ENCODE peak calls at places on chromosomes 1 and 21, in ten cellular contexts. One of them, this sample, is unnamed.

GRCh38 chr1:114511048-114511785 is at the start of gene TRIM33:
- DNase-seq in posterior vena cava: peak
- DNase-seq in ACHN: peak
- DNase-seq in BJ: peak
- DNase-seq in astrocyte of the spinal cord: peak
- DNase-seq in stimulated activated CD8-positive, alpha-beta memory T cell treated with anti-CD3 and anti-CD28 coated beads, Interleukin-12 subunit alpha, Interleukin-12 subunit beta, amount 100 ng/mL, for 4 hours: peak
- DNase-seq in SJCRH30: peak
- DNase-seq in posterior cingulate gyrus: peak
- DNase-seq in A172: peak
- DNase-seq in RWPE1: peak
- DNase-seq in this sample: peak

GRCh38 chr1:205440476-205441317 is 15.1 kb downstream of the BLACAT1 start:
- DNase-seq in astrocyte of the spinal cord: peak
- DNase-seq in ACHN: peak
- DNase-seq in BJ: no peak
- DNase-seq in A172: peak
- DNase-seq in posterior cingulate gyrus: peak
- DNase-seq in SJCRH30: peak
- DNase-seq in posterior vena cava: peak
- DNase-seq in stimulated activated CD8-positive, alpha-beta memory T cell treated with anti-CD3 and anti-CD28 coated beads, Interleukin-12 subunit alpha, Interleukin-12 subunit beta, amount 100 ng/mL, for 4 hours: peak
- DNase-seq in RWPE1: peak
- DNase-seq in this sample: peak

GRCh38 chr1:87410771-87411170 is 82.1 kb downstream of the LMO4 start:
- DNase-seq in A172: no peak
- DNase-seq in RWPE1: no peak
- DNase-seq in stimulated activated CD8-positive, alpha-beta memory T cell treated with anti-CD3 and anti-CD28 coated beads, Interleukin-12 subunit alpha, Interleukin-12 subunit beta, amount 100 ng/mL, for 4 hours: no peak
- DNase-seq in posterior cingulate gyrus: peak
- DNase-seq in astrocyte of the spinal cord: no peak
- DNase-seq in BJ: no peak
- DNase-seq in posterior vena cava: no peak
- DNase-seq in ACHN: no peak
- DNase-seq in SJCRH30: peak
- DNase-seq in this sample: peak

GRCh38 chr1:89198500-89199072 is at the start of gene GBP4:
- DNase-seq in A172: no peak
- DNase-seq in stimulated activated CD8-positive, alpha-beta memory T cell treated with anti-CD3 and anti-CD28 coated beads, Interleukin-12 subunit alpha, Interleukin-12 subunit beta, amount 100 ng/mL, for 4 hours: peak
- DNase-seq in ACHN: peak
- DNase-seq in SJCRH30: no peak
- DNase-seq in RWPE1: peak
- DNase-seq in BJ: no peak
- DNase-seq in astrocyte of the spinal cord: peak
- DNase-seq in posterior cingulate gyrus: peak
- DNase-seq in posterior vena cava: peak
- DNase-seq in this sample: peak

GRCh38 chr1:188670837-188671236 is 1806.8 kb downstream of the BRINP3 start:
- DNase-seq in astrocyte of the spinal cord: peak
- DNase-seq in posterior vena cava: no peak
- DNase-seq in A172: peak
- DNase-seq in BJ: no peak
- DNase-seq in posterior cingulate gyrus: no peak
- DNase-seq in RWPE1: peak
- DNase-seq in SJCRH30: no peak
- DNase-seq in stimulated activated CD8-positive, alpha-beta memory T cell treated with anti-CD3 and anti-CD28 coated beads, Interleukin-12 subunit alpha, Interleukin-12 subunit beta, amount 100 ng/mL, for 4 hours: no peak
- DNase-seq in ACHN: peak
- DNase-seq in this sample: no peak

GRCh38 chr1:218460367-218460766 is 115.2 kb downstream of the TGFB2 start:
- DNase-seq in A172: peak
- DNase-seq in ACHN: peak
- DNase-seq in BJ: peak
- DNase-seq in astrocyte of the spinal cord: peak
- DNase-seq in posterior cingulate gyrus: no peak
- DNase-seq in stimulated activated CD8-positive, alpha-beta memory T cell treated with anti-CD3 and anti-CD28 coated beads, Interleukin-12 subunit alpha, Interleukin-12 subunit beta, amount 100 ng/mL, for 4 hours: no peak
- DNase-seq in RWPE1: no peak
- DNase-seq in posterior vena cava: peak
- DNase-seq in SJCRH30: peak
- DNase-seq in this sample: no peak

GRCh38 chr1:159931101-159931816 is 6.0 kb upstream of the TAGLN2 start:
- DNase-seq in ACHN: no peak
- DNase-seq in SJCRH30: no peak
- DNase-seq in RWPE1: no peak
- DNase-seq in posterior cingulate gyrus: peak
- DNase-seq in stimulated activated CD8-positive, alpha-beta memory T cell treated with anti-CD3 and anti-CD28 coated beads, Interleukin-12 subunit alpha, Interleukin-12 subunit beta, amount 100 ng/mL, for 4 hours: no peak
- DNase-seq in posterior vena cava: peak
- DNase-seq in astrocyte of the spinal cord: no peak
- DNase-seq in A172: no peak
- DNase-seq in BJ: no peak
- DNase-seq in this sample: no peak

GRCh38 chr1:96509351-96509750 is 212.2 kb upstream of the PTBP2 start:
- DNase-seq in BJ: no peak
- DNase-seq in stimulated activated CD8-positive, alpha-beta memory T cell treated with anti-CD3 and anti-CD28 coated beads, Interleukin-12 subunit alpha, Interleukin-12 subunit beta, amount 100 ng/mL, for 4 hours: no peak
- DNase-seq in posterior cingulate gyrus: no peak
- DNase-seq in RWPE1: no peak
- DNase-seq in ACHN: no peak
- DNase-seq in posterior vena cava: no peak
- DNase-seq in SJCRH30: no peak
- DNase-seq in astrocyte of the spinal cord: no peak
- DNase-seq in A172: no peak
- DNase-seq in this sample: no peak

GRCh38 chr1:44947060-44947773 is 39.2 kb downstream of the EIF2B3 start:
- DNase-seq in posterior cingulate gyrus: no peak
- DNase-seq in astrocyte of the spinal cord: peak
- DNase-seq in BJ: peak
- DNase-seq in posterior vena cava: no peak
- DNase-seq in RWPE1: no peak
- DNase-seq in A172: peak
- DNase-seq in stimulated activated CD8-positive, alpha-beta memory T cell treated with anti-CD3 and anti-CD28 coated beads, Interleukin-12 subunit alpha, Interleukin-12 subunit beta, amount 100 ng/mL, for 4 hours: no peak
- DNase-seq in SJCRH30: peak
- DNase-seq in ACHN: no peak
- DNase-seq in this sample: no peak

GRCh38 chr1:168321945-168322344 is 41.3 kb downstream of the TBX19 start:
- DNase-seq in A172: peak
- DNase-seq in posterior vena cava: no peak
- DNase-seq in ACHN: peak
- DNase-seq in posterior cingulate gyrus: no peak
- DNase-seq in BJ: no peak
- DNase-seq in RWPE1: peak
- DNase-seq in SJCRH30: peak
- DNase-seq in stimulated activated CD8-positive, alpha-beta memory T cell treated with anti-CD3 and anti-CD28 coated beads, Interleukin-12 subunit alpha, Interleukin-12 subunit beta, amount 100 ng/mL, for 4 hours: no peak
- DNase-seq in astrocyte of the spinal cord: peak
- DNase-seq in this sample: no peak

GRCh38 chr1:168921514-168922106 is 184.9 kb upstream of the ATP1B1 start:
- DNase-seq in A172: no peak
- DNase-seq in BJ: no peak
- DNase-seq in posterior cingulate gyrus: no peak
- DNase-seq in posterior vena cava: no peak
- DNase-seq in SJCRH30: no peak
- DNase-seq in ACHN: no peak
- DNase-seq in astrocyte of the spinal cord: no peak
- DNase-seq in stimulated activated CD8-positive, alpha-beta memory T cell treated with anti-CD3 and anti-CD28 coated beads, Interleukin-12 subunit alpha, Interleukin-12 subunit beta, amount 100 ng/mL, for 4 hours: no peak
- DNase-seq in RWPE1: no peak
- DNase-seq in this sample: no peak

GRCh38 chr1:50704126-50704525 is 255.9 kb downstream of the FAF1 start:
- DNase-seq in RWPE1: peak
- DNase-seq in BJ: no peak
- DNase-seq in ACHN: peak
- DNase-seq in posterior vena cava: no peak
- DNase-seq in posterior cingulate gyrus: no peak
- DNase-seq in SJCRH30: peak
- DNase-seq in stimulated activated CD8-positive, alpha-beta memory T cell treated with anti-CD3 and anti-CD28 coated beads, Interleukin-12 subunit alpha, Interleukin-12 subunit beta, amount 100 ng/mL, for 4 hours: no peak
- DNase-seq in astrocyte of the spinal cord: peak
- DNase-seq in A172: peak
- DNase-seq in this sample: no peak

GRCh38 chr1:3460653-3461237 is 6.3 kb downstream of the ARHGEF16 start:
- DNase-seq in posterior cingulate gyrus: peak
- DNase-seq in SJCRH30: no peak
- DNase-seq in A172: peak
- DNase-seq in stimulated activated CD8-positive, alpha-beta memory T cell treated with anti-CD3 and anti-CD28 coated beads, Interleukin-12 subunit alpha, Interleukin-12 subunit beta, amount 100 ng/mL, for 4 hours: no peak
- DNase-seq in posterior vena cava: no peak
- DNase-seq in BJ: no peak
- DNase-seq in astrocyte of the spinal cord: peak
- DNase-seq in RWPE1: no peak
- DNase-seq in ACHN: no peak
- DNase-seq in this sample: no peak

GRCh38 chr21:39156024-39156423 is 27.2 kb downstream of the PSMG1 start:
- DNase-seq in A172: peak
- DNase-seq in posterior cingulate gyrus: no peak
- DNase-seq in BJ: no peak
- DNase-seq in posterior vena cava: no peak
- DNase-seq in SJCRH30: no peak
- DNase-seq in astrocyte of the spinal cord: peak
- DNase-seq in ACHN: no peak
- DNase-seq in stimulated activated CD8-positive, alpha-beta memory T cell treated with anti-CD3 and anti-CD28 coated beads, Interleukin-12 subunit alpha, Interleukin-12 subunit beta, amount 100 ng/mL, for 4 hours: no peak
- DNase-seq in RWPE1: no peak
- DNase-seq in this sample: no peak

GRCh38 chr1:62037274-62037673 is 157.4 kb upstream of the L1TD1 start:
- DNase-seq in SJCRH30: no peak
- DNase-seq in astrocyte of the spinal cord: no peak
- DNase-seq in RWPE1: no peak
- DNase-seq in stimulated activated CD8-positive, alpha-beta memory T cell treated with anti-CD3 and anti-CD28 coated beads, Interleukin-12 subunit alpha, Interleukin-12 subunit beta, amount 100 ng/mL, for 4 hours: no peak
- DNase-seq in ACHN: no peak
- DNase-seq in BJ: no peak
- DNase-seq in posterior cingulate gyrus: no peak
- DNase-seq in posterior vena cava: no peak
- DNase-seq in A172: no peak
- DNase-seq in this sample: no peak

GRCh38 chr1:232038704-232039103 is 412.1 kb downstream of the DISC1 start:
- DNase-seq in A172: no peak
- DNase-seq in astrocyte of the spinal cord: peak
- DNase-seq in posterior vena cava: no peak
- DNase-seq in ACHN: no peak
- DNase-seq in SJCRH30: peak
- DNase-seq in RWPE1: no peak
- DNase-seq in BJ: no peak
- DNase-seq in posterior cingulate gyrus: no peak
- DNase-seq in stimulated activated CD8-positive, alpha-beta memory T cell treated with anti-CD3 and anti-CD28 coated beads, Interleukin-12 subunit alpha, Interleukin-12 subunit beta, amount 100 ng/mL, for 4 hours: no peak
- DNase-seq in this sample: no peak

GRCh38 chr1:172638885-172639831 is 19.7 kb upstream of the FASLG start:
- DNase-seq in stimulated activated CD8-positive, alpha-beta memory T cell treated with anti-CD3 and anti-CD28 coated beads, Interleukin-12 subunit alpha, Interleukin-12 subunit beta, amount 100 ng/mL, for 4 hours: peak
- DNase-seq in ACHN: peak
- DNase-seq in A172: peak
- DNase-seq in posterior vena cava: no peak
- DNase-seq in astrocyte of the spinal cord: peak
- DNase-seq in posterior cingulate gyrus: peak
- DNase-seq in SJCRH30: peak
- DNase-seq in RWPE1: peak
- DNase-seq in BJ: peak
- DNase-seq in this sample: no peak

GRCh38 chr1:153291514-153291913 is 21.2 kb downstream of the PGLYRP3 start:
- DNase-seq in astrocyte of the spinal cord: no peak
- DNase-seq in A172: no peak
- DNase-seq in ACHN: no peak
- DNase-seq in BJ: no peak
- DNase-seq in posterior vena cava: no peak
- DNase-seq in stimulated activated CD8-positive, alpha-beta memory T cell treated with anti-CD3 and anti-CD28 coated beads, Interleukin-12 subunit alpha, Interleukin-12 subunit beta, amount 100 ng/mL, for 4 hours: no peak
- DNase-seq in RWPE1: no peak
- DNase-seq in posterior cingulate gyrus: no peak
- DNase-seq in SJCRH30: no peak
- DNase-seq in this sample: no peak

GRCh38 chr1:248015801-248016200 is 2.3 kb downstream of the OR2L5 start:
- DNase-seq in posterior cingulate gyrus: no peak
- DNase-seq in stimulated activated CD8-positive, alpha-beta memory T cell treated with anti-CD3 and anti-CD28 coated beads, Interleukin-12 subunit alpha, Interleukin-12 subunit beta, amount 100 ng/mL, for 4 hours: no peak
- DNase-seq in astrocyte of the spinal cord: no peak
- DNase-seq in SJCRH30: no peak
- DNase-seq in posterior vena cava: no peak
- DNase-seq in RWPE1: no peak
- DNase-seq in BJ: no peak
- DNase-seq in A172: no peak
- DNase-seq in ACHN: no peak
- DNase-seq in this sample: no peak

GRCh38 chr1:67607699-67608098 is 77.3 kb upstream of the GADD45A start:
- DNase-seq in stimulated activated CD8-positive, alpha-beta memory T cell treated with anti-CD3 and anti-CD28 coated beads, Interleukin-12 subunit alpha, Interleukin-12 subunit beta, amount 100 ng/mL, for 4 hours: no peak
- DNase-seq in posterior cingulate gyrus: no peak
- DNase-seq in A172: no peak
- DNase-seq in ACHN: no peak
- DNase-seq in posterior vena cava: no peak
- DNase-seq in RWPE1: no peak
- DNase-seq in astrocyte of the spinal cord: no peak
- DNase-seq in BJ: no peak
- DNase-seq in SJCRH30: no peak
- DNase-seq in this sample: no peak

GRCh38 chr21:42091899-42092508 is 20.9 kb downstream of the UMODL1 start:
- DNase-seq in RWPE1: no peak
- DNase-seq in posterior cingulate gyrus: no peak
- DNase-seq in ACHN: no peak
- DNase-seq in posterior vena cava: peak
- DNase-seq in SJCRH30: no peak
- DNase-seq in astrocyte of the spinal cord: no peak
- DNase-seq in A172: no peak
- DNase-seq in stimulated activated CD8-positive, alpha-beta memory T cell treated with anti-CD3 and anti-CD28 coated beads, Interleukin-12 subunit alpha, Interleukin-12 subunit beta, amount 100 ng/mL, for 4 hours: no peak
- DNase-seq in BJ: no peak
- DNase-seq in this sample: no peak

GRCh38 chr1:234564035-234565029 is 45.6 kb downstream of the IRF2BP2 start:
- DNase-seq in ACHN: peak
- DNase-seq in stimulated activated CD8-positive, alpha-beta memory T cell treated with anti-CD3 and anti-CD28 coated beads, Interleukin-12 subunit alpha, Interleukin-12 subunit beta, amount 100 ng/mL, for 4 hours: no peak
- DNase-seq in astrocyte of the spinal cord: peak
- DNase-seq in RWPE1: peak
- DNase-seq in BJ: peak
- DNase-seq in A172: peak
- DNase-seq in posterior vena cava: no peak
- DNase-seq in SJCRH30: no peak
- DNase-seq in posterior cingulate gyrus: no peak
- DNase-seq in this sample: no peak

GRCh38 chr1:167518331-167518700 is at the start of gene CD247:
- DNase-seq in SJCRH30: no peak
- DNase-seq in RWPE1: no peak
- DNase-seq in A172: no peak
- DNase-seq in stimulated activated CD8-positive, alpha-beta memory T cell treated with anti-CD3 and anti-CD28 coated beads, Interleukin-12 subunit alpha, Interleukin-12 subunit beta, amount 100 ng/mL, for 4 hours: peak
- DNase-seq in BJ: no peak
- DNase-seq in astrocyte of the spinal cord: no peak
- DNase-seq in posterior vena cava: no peak
- DNase-seq in posterior cingulate gyrus: peak
- DNase-seq in ACHN: no peak
- DNase-seq in this sample: no peak

GRCh38 chr1:212974735-212975606 is 24.6 kb downstream of the VASH2 start:
- DNase-seq in SJCRH30: no peak
- DNase-seq in BJ: no peak
- DNase-seq in posterior vena cava: peak
- DNase-seq in RWPE1: no peak
- DNase-seq in posterior cingulate gyrus: no peak
- DNase-seq in astrocyte of the spinal cord: no peak
- DNase-seq in A172: no peak
- DNase-seq in stimulated activated CD8-positive, alpha-beta memory T cell treated with anti-CD3 and anti-CD28 coated beads, Interleukin-12 subunit alpha, Interleukin-12 subunit beta, amount 100 ng/mL, for 4 hours: no peak
- DNase-seq in ACHN: no peak
- DNase-seq in this sample: no peak

GRCh38 chr1:180641662-180642061 is 9.8 kb downstream of the XPR1 start:
- DNase-seq in astrocyte of the spinal cord: no peak
- DNase-seq in BJ: no peak
- DNase-seq in ACHN: no peak
- DNase-seq in SJCRH30: no peak
- DNase-seq in posterior vena cava: no peak
- DNase-seq in posterior cingulate gyrus: no peak
- DNase-seq in stimulated activated CD8-positive, alpha-beta memory T cell treated with anti-CD3 and anti-CD28 coated beads, Interleukin-12 subunit alpha, Interleukin-12 subunit beta, amount 100 ng/mL, for 4 hours: no peak
- DNase-seq in RWPE1: no peak
- DNase-seq in A172: no peak
- DNase-seq in this sample: no peak

GRCh38 chr1:13801711-13802486 is 101.9 kb downstream of the PRDM2 start:
- DNase-seq in posterior vena cava: no peak
- DNase-seq in stimulated activated CD8-positive, alpha-beta memory T cell treated with anti-CD3 and anti-CD28 coated beads, Interleukin-12 subunit alpha, Interleukin-12 subunit beta, amount 100 ng/mL, for 4 hours: no peak
- DNase-seq in posterior cingulate gyrus: peak
- DNase-seq in BJ: no peak
- DNase-seq in SJCRH30: no peak
- DNase-seq in ACHN: no peak
- DNase-seq in astrocyte of the spinal cord: no peak
- DNase-seq in RWPE1: no peak
- DNase-seq in A172: no peak
- DNase-seq in this sample: no peak

GRCh38 chr21:43968410-43969114 is 43.5 kb upstream of the TRAPPC10 start:
- DNase-seq in ACHN: no peak
- DNase-seq in RWPE1: no peak
- DNase-seq in stimulated activated CD8-positive, alpha-beta memory T cell treated with anti-CD3 and anti-CD28 coated beads, Interleukin-12 subunit alpha, Interleukin-12 subunit beta, amount 100 ng/mL, for 4 hours: no peak
- DNase-seq in posterior vena cava: no peak
- DNase-seq in BJ: no peak
- DNase-seq in astrocyte of the spinal cord: no peak
- DNase-seq in SJCRH30: no peak
- DNase-seq in posterior cingulate gyrus: no peak
- DNase-seq in A172: no peak
- DNase-seq in this sample: no peak

GRCh38 chr1:162070094-162070748 is 730 bp downstream of the NOS1AP start:
- DNase-seq in ACHN: no peak
- DNase-seq in SJCRH30: no peak
- DNase-seq in A172: no peak
- DNase-seq in astrocyte of the spinal cord: no peak
- DNase-seq in RWPE1: peak
- DNase-seq in posterior cingulate gyrus: no peak
- DNase-seq in posterior vena cava: no peak
- DNase-seq in stimulated activated CD8-positive, alpha-beta memory T cell treated with anti-CD3 and anti-CD28 coated beads, Interleukin-12 subunit alpha, Interleukin-12 subunit beta, amount 100 ng/mL, for 4 hours: no peak
- DNase-seq in BJ: no peak
- DNase-seq in this sample: no peak